ENCODE peak calls at places on chromosomes 4 and X, in eight cellular contexts. Q, S, N, J, P, T, Z and G are unnamed samples.

GRCh38 chr4:128856246-128856645 is 46.7 kb downstream of the JADE1 start:
- DNase-seq in T (no peak), Z (no peak), S (no peak), J (no peak), P (peak), Q (no peak), N (no peak), G (no peak)

GRCh38 chr4:114601304-114602052 is 2.9 kb downstream of the UGT8 start:
- DNase-seq in Z (no peak), Q (no peak), J (no peak), S (no peak), N (no peak), T (no peak), P (no peak), G (no peak)

GRCh38 chr4:10697071-10697470 is 12.5 kb upstream of the CLNK start:
- DNase-seq in Q (no peak), J (no peak), Z (no peak), S (no peak), T (no peak), N (no peak), P (no peak), G (no peak)

GRCh38 chr4:1767770-1768366 is 25.2 kb upstream of the FGFR3 start:
- DNase-seq in Q (peak), P (peak), J (peak), S (no peak), N (peak), Z (peak), T (no peak), G (no peak)

GRCh38 chr4:16682996-16683395 is 215.4 kb downstream of the LDB2 start:
- DNase-seq in J (no peak), Q (no peak), Z (peak), S (no peak), T (no peak), P (no peak), N (peak), G (no peak)

GRCh38 chr4:141066690-141067089 is 66.6 kb downstream of the RNF150 start:
- DNase-seq in P (no peak), T (no peak), N (no peak), S (no peak), J (no peak), Z (no peak), Q (no peak), G (no peak)

GRCh38 chr4:137387924-137388323 is 144.4 kb downstream of the PCDH18 start:
- DNase-seq in S (no peak), Z (peak), N (peak), T (no peak), P (peak), J (no peak), Q (no peak), G (no peak)

GRCh38 chr4:56271121-56271520 is 116.2 kb downstream of the AASDH start:
- DNase-seq in J (no peak), Q (no peak), P (no peak), N (no peak), Z (no peak), T (no peak), S (no peak), G (no peak)

GRCh38 chr4:56930638-56931037 is 22.9 kb downstream of the REST start:
- DNase-seq in Z (no peak), N (no peak), Q (no peak), P (no peak), T (no peak), S (no peak), J (no peak), G (no peak)

GRCh38 chr4:172813359-172813923 is 355.2 kb upstream of the GALNT7 start:
- DNase-seq in N (no peak), T (no peak), Q (no peak), S (no peak), J (no peak), P (no peak), Z (no peak), G (no peak)

GRCh38 chr4:44978035-44978434 is 251.7 kb upstream of the GNPDA2 start:
- DNase-seq in N (no peak), J (no peak), S (no peak), Z (no peak), Q (no peak), P (no peak), T (no peak), G (no peak)

GRCh38 chr4:57131849-57132745 is 21.9 kb upstream of the IGFBP7 start:
- DNase-seq in P (no peak), Z (no peak), N (peak), T (no peak), S (no peak), Q (no peak), J (no peak), G (no peak)

GRCh38 chr4:8724436-8725070 is 132.0 kb downstream of the CPZ start:
- DNase-seq in T (no peak), Q (no peak), P (no peak), N (no peak), Z (no peak), J (no peak), S (no peak), G (no peak)

GRCh38 chr4:7759221-7759620 is 180.4 kb downstream of the AFAP1 start:
- DNase-seq in J (no peak), Z (no peak), S (no peak), P (no peak), N (no peak), T (no peak), Q (peak), G (peak)

GRCh38 chrX:64642482-64642881 is 247.2 kb upstream of the MTMR8 start:
- DNase-seq in P (no peak), Z (no peak), T (no peak), S (no peak), N (no peak), Q (no peak), J (no peak), G (no peak)

GRCh38 chr4:30553151-30553550 is 167.0 kb upstream of the PCDH7 start:
- DNase-seq in P (no peak), T (no peak), N (no peak), S (no peak), Z (no peak), Q (no peak), J (no peak), G (no peak)

GRCh38 chr4:159105063-159105414 is 2.2 kb downstream of the RAPGEF2 start:
- DNase-seq in T (no peak), J (no peak), S (no peak), P (peak), N (peak), Z (peak), Q (no peak), G (no peak)

GRCh38 chrX:150649096-150649870 is 43.9 kb upstream of the MTMR1 start:
- DNase-seq in T (no peak), Z (peak), P (peak), S (no peak), J (no peak), Q (no peak), N (peak), G (no peak)

GRCh38 chr4:186934841-186935443 is 211.3 kb upstream of the FAT1 start:
- DNase-seq in J (peak), N (no peak), Q (no peak), P (no peak), T (no peak), S (no peak), Z (no peak), G (no peak)

GRCh38 chr4:88359558-88359957 is 19.1 kb upstream of the HERC6 start:
- DNase-seq in P (no peak), N (no peak), S (no peak), T (no peak), J (no peak), Q (no peak), Z (no peak), G (no peak)

GRCh38 chr4:52076731-52077130 is 25.6 kb downstream of the SPATA18 start:
- DNase-seq in P (no peak), T (peak), J (no peak), Z (no peak), Q (no peak), N (no peak), S (no peak), G (no peak)

GRCh38 chr4:182188622-182189021 is 54.6 kb upstream of the TENM3 start:
- DNase-seq in S (no peak), Z (no peak), T (no peak), P (peak), Q (no peak), J (no peak), N (peak), G (no peak)

GRCh38 chr4:161522031-161522430 is 641.8 kb downstream of the FSTL5 start:
- DNase-seq in P (no peak), N (peak), Q (no peak), Z (no peak), J (no peak), S (no peak), T (no peak), G (no peak)

GRCh38 chrX:40471965-40472648 is 108.7 kb upstream of the ATP6AP2 start:
- DNase-seq in Q (peak), J (peak), S (no peak), T (no peak), Z (peak), P (peak), N (peak), G (peak)

DNA sequence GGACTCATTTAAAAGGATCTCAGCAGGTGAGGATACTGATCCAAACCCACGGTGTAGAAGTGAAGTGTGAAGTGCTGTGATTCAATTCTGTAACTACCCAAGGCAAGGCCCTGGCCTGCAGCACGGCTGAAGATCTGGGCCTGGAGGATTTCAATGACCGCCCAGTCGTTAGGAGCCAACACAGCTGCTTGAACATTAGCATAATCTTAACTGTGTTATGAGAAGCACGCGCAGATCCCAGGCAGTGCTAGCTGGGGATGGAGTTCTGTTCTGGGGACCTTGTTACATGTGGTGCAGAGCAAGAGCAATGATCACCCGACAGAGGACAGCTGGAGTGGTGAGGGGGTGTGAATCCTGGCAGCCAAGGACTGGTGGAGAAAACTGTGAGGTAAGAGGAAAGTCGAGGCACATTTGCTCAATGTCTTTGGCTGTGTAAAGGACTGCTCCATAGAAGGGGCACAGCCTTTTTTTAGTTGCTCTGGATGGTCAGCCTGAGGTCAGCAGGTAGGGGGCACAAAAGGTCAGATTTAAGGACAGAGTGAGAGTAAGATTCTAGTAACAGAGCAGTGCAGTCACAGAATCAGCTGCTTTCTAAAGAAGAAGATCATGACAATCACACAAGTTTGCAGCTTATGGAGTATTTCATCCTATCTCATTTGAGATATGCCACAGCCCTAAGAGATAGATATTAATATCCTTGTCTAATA is 181.8 kb downstream of the DCLK2 start:
- DNase-seq in Q (no peak), N (no peak), T (no peak), P (no peak), Z (no peak), S (no peak), J (no peak), G (no peak)
- H3K4me3 ChIP-seq in Q (no peak), N (no peak), T (no peak), P (no peak), Z (no peak), S (no peak), J (no peak), G (no peak)

DNA sequence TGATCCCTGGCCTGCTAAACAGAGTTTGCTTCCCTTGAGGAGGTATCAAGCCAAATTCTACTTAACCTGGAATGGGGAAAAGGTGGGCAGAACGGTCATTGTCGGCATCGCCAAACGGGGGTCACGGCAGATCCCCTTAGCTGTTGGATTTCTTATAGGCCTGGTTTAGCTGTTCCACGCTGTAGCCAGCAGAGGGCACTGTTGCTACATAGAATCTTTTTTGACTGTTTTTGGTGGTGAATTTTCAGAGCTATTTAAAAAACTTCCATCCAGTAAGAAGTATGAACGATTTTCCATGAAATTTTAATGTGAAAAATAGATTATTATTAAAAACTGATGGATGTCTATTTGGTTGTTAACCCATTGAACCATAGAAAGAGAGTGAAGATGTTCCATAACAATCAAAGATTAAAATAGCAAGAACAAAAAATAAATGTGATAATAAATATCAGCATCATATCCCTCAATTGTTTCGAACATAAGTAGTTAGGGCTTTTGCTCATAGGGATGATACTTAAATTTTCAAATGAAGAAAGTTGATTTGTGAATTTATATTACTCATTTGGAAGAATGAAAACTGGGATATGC is 56.6 kb downstream of the LINC00632 start:
- DNase-seq in J (peak), Z (peak), Q (peak), N (peak), T (peak), S (no peak), P (peak), G (peak)
- H3K4me3 ChIP-seq in J (no peak), Z (peak), Q (no peak), N (peak), T (no peak), S (no peak), P (peak), G (no peak)

DNA sequence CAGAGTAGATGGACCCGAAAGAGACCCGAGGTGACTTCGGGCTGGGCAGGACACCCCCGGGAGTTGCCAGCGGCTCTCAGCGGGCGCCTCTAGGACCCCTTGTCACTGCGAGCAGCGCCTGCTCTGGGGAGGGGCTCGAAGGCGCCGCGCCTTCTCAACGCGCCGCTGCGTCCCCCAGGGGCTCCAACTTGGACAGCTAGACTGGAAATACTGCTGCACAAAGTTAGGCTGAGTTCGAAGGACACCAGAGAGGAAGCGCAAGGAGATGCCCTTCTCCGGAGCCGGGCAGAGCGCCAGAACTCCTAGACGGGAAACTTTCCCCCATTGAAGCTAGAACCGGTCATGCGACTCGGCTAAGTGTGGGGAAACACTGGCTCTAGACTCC is 493 bp upstream of the KCNIP4 start:
- DNase-seq in T (peak), Q (no peak), N (peak), P (peak), Z (no peak), S (no peak), J (peak), G (no peak)
- H3K4me3 ChIP-seq in T (peak), Q (no peak), N (peak), P (peak), Z (peak), S (no peak), J (peak), G (no peak)

GRCh38 chrX:153961292-153961691 is 10.3 kb downstream of the HCFC1 start:
- DNase-seq in Z (no peak), P (no peak), J (no peak), Q (no peak), N (no peak), S (no peak), T (no peak), G (no peak)
- H3K4me3 ChIP-seq in Z (no peak), P (no peak), J (no peak), Q (no peak), N (no peak), S (no peak), T (no peak), G (no peak)

DNA sequence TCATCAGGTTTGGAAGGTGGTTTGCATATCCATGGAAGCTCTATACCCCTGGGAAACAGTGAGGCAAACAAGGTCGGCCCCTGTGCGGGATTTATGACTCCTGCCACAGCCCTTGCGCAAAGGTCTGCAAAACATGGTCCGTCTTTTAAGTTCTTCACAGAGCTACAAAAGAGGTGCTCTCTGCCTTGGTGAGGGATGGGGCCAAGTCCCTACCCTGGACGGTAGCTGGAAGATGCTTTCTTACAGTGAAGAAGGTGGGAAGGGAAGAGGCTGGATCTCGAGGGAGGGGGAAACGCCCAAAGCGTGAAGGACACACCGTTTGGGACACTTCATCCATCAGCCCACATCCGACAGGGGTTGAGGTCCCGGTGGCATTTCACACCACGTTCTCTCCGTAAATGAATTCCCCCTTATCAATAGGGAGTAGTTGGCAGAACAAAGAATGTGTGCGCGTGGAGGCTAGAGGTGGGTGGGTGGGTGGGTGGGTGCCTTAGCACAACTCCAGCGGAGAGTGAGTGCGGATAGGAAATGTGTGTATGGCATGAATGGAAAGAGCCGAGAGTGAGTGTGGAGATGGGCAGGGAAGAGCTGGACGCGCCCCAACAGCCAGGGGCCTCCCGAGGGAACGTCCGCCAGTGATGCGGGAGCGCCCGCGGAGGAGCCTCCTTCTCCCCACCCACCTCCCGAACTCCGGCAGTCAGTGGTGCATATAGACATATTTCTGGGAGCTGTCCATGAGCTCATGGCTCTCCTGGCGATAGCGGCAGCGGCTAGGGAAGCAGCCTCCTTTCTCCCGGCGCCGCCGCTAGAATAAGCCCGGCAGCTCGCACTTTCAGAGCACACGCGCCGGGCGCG is 68.3 kb downstream of the LARP7 start:
- DNase-seq in Z (peak), S (peak), N (peak), P (peak), J (no peak), T (peak), Q (no peak), G (no peak)
- H3K4me3 ChIP-seq in Z (peak), S (peak), N (peak), P (peak), J (peak), T (peak), Q (peak), G (peak)

GRCh38 chr4:119207051-119207450 is 5.5 kb upstream of the USP53 start:
- DNase-seq in P (peak), J (no peak), S (no peak), Z (peak), T (no peak), N (peak), Q (no peak), G (no peak)

GRCh38 chr4:119210760-119211159 is 1.8 kb upstream of the USP53 start:
- DNase-seq in P (peak), T (no peak), Z (peak), Q (no peak), S (no peak), N (peak), J (no peak), G (no peak)

GRCh38 chr4:119211856-119212250 is 660 bp upstream of the USP53 start:
- DNase-seq in Z (no peak), N (no peak), Q (no peak), S (no peak), P (no peak), T (no peak), J (no peak), G (no peak)

GRCh38 chr4:119209586-119209985 is 2.9 kb upstream of the USP53 start:
- DNase-seq in P (peak), S (peak), Q (no peak), T (no peak), Z (no peak), J (no peak), N (no peak), G (no peak)

DNA sequence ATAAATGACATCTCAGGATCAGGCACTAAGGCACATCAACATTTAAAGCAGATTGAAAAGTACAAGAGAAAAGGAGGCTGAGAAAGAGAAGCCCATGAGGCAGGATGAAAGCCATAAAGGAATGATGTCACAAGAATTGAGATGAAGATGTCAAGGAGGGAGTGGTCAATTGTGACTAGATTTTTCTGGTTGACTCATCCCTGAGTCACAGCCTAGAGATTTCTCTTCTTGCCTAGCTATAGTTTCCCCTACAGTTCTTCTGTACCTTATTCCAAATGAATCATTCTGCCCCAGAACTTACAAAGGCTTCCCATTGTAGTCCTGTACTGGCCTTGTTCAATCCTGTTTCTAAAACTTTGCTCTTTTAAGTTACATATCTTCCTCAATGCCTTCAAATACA is 3.4 kb upstream of the USP53 start:
- DNase-seq in J (no peak), Q (no peak), N (peak), T (no peak), S (peak), Z (peak), P (peak), G (no peak)
- H3K4me3 ChIP-seq in J (no peak), Q (no peak), N (no peak), T (no peak), S (peak), Z (no peak), P (no peak), G (no peak)

GRCh38 chr4:48196758-48197504 is 62.9 kb upstream of the TXK start:
- DNase-seq in N (no peak), Z (no peak), T (no peak), J (no peak), Q (no peak), S (no peak), P (no peak), G (no peak)
- H3K4me3 ChIP-seq in N (no peak), Z (no peak), T (no peak), J (no peak), Q (no peak), S (no peak), P (no peak), G (no peak)

GRCh38 chrX:140508958-140509357 is 4.1 kb upstream of the SOX3 start:
- DNase-seq in P (no peak), J (no peak), S (no peak), T (no peak), Z (no peak), Q (no peak), N (no peak), G (no peak)

GRCh38 chrX:140505421-140506337 is 810 bp upstream of the SOX3 start:
- DNase-seq in J (no peak), Z (no peak), P (no peak), N (no peak), Q (no peak), S (no peak), T (no peak), G (no peak)

GRCh38 chrX:140509468-140510305 is 4.8 kb upstream of the SOX3 start:
- DNase-seq in P (no peak), J (no peak), N (no peak), Q (no peak), Z (no peak), T (no peak), S (no peak), G (no peak)

GRCh38 chrX:140507223-140507981 is 2.5 kb upstream of the SOX3 start:
- DNase-seq in Z (no peak), Q (no peak), S (no peak), N (no peak), P (no peak), J (no peak), T (no peak), G (no peak)

DNA sequence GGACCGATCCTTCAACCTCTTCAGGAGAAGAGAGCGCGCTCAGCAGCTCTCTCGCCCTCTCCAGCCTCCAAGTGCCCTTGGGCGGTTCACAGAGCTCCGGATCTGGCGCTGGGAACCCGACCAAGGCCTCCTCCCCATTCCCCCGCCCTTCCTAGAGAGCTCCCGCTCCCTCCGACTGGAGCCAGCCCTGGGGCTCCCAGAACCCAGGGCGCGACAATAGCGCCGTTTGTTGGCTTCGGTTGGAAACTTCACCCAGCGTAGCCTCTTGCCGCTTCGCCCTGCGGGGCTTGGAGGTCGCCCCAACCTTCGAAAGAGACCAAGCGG is 3.1 kb upstream of the SOX3 start:
- DNase-seq in N (no peak), Q (no peak), T (peak), S (no peak), P (no peak), Z (no peak), J (no peak), G (no peak)
- H3K4me3 ChIP-seq in N (no peak), Q (no peak), T (peak), S (no peak), P (no peak), Z (no peak), J (no peak), G (no peak)